ENCODE peak calls at places on chromosomes 7 and 10, in five cellular contexts. One of them, this sample, is unnamed.

GRCh38 chr7:29005829-29006228 is 47.7 kb upstream of the TRIL start:
- DNase-seq in stimulated activated CD4-positive, alpha-beta T cell treated with anti-CD3 and anti-CD28 coated beads, Interleukin-2, amount 100 ng/mL, for 4 hours: no peak
- DNase-seq in central memory CD8-positive, alpha-beta T cell: no peak
- DNase-seq in psoas muscle: no peak
- DNase-seq in NCI-H748 treated with DMSO at 0.1 percent for 48 hours: no peak
- DNase-seq in this sample: no peak

GRCh38 chr7:42236266-42237161 is 495 bp downstream of the GLI3 start:
- DNase-seq in stimulated activated CD4-positive, alpha-beta T cell treated with anti-CD3 and anti-CD28 coated beads, Interleukin-2, amount 100 ng/mL, for 4 hours: no peak
- DNase-seq in psoas muscle: peak; percentile 73
- DNase-seq in central memory CD8-positive, alpha-beta T cell: no peak
- DNase-seq in NCI-H748 treated with DMSO at 0.1 percent for 48 hours: no peak
- DNase-seq in this sample: no peak

GRCh38 chr10:23293145-23293724 is 51.4 kb downstream of the C10orf67 start:
- DNase-seq in psoas muscle: no peak
- DNase-seq in NCI-H748 treated with DMSO at 0.1 percent for 48 hours: peak; percentile 47
- DNase-seq in central memory CD8-positive, alpha-beta T cell: no peak
- DNase-seq in stimulated activated CD4-positive, alpha-beta T cell treated with anti-CD3 and anti-CD28 coated beads, Interleukin-2, amount 100 ng/mL, for 4 hours: no peak
- DNase-seq in this sample: no peak

GRCh38 chr10:69100136-69100872 is 12.4 kb downstream of the SRGN start:
- DNase-seq in central memory CD8-positive, alpha-beta T cell: no peak
- DNase-seq in psoas muscle: no peak
- DNase-seq in stimulated activated CD4-positive, alpha-beta T cell treated with anti-CD3 and anti-CD28 coated beads, Interleukin-2, amount 100 ng/mL, for 4 hours: no peak
- DNase-seq in NCI-H748 treated with DMSO at 0.1 percent for 48 hours: no peak
- DNase-seq in this sample: no peak

GRCh38 chr10:34649385-34649784 is 165.7 kb downstream of the PARD3 start:
- DNase-seq in psoas muscle: no peak
- DNase-seq in central memory CD8-positive, alpha-beta T cell: no peak
- DNase-seq in stimulated activated CD4-positive, alpha-beta T cell treated with anti-CD3 and anti-CD28 coated beads, Interleukin-2, amount 100 ng/mL, for 4 hours: no peak
- DNase-seq in NCI-H748 treated with DMSO at 0.1 percent for 48 hours: no peak
- DNase-seq in this sample: no peak

GRCh38 chr7:16934947-16935742 is 53.4 kb upstream of the AGR3 start:
- DNase-seq in NCI-H748 treated with DMSO at 0.1 percent for 48 hours: no peak
- DNase-seq in stimulated activated CD4-positive, alpha-beta T cell treated with anti-CD3 and anti-CD28 coated beads, Interleukin-2, amount 100 ng/mL, for 4 hours: no peak
- DNase-seq in psoas muscle: no peak
- DNase-seq in central memory CD8-positive, alpha-beta T cell: no peak
- DNase-seq in this sample: no peak

GRCh38 chr10:58996866-58997265 is 179.6 kb upstream of the PHYHIPL start:
- DNase-seq in central memory CD8-positive, alpha-beta T cell: no peak
- DNase-seq in NCI-H748 treated with DMSO at 0.1 percent for 48 hours: no peak
- DNase-seq in stimulated activated CD4-positive, alpha-beta T cell treated with anti-CD3 and anti-CD28 coated beads, Interleukin-2, amount 100 ng/mL, for 4 hours: no peak
- DNase-seq in psoas muscle: no peak
- DNase-seq in this sample: no peak

GRCh38 chr10:43437141-43437860 is 390 bp downstream of the ZNF487 start:
- DNase-seq in NCI-H748 treated with DMSO at 0.1 percent for 48 hours: no peak
- DNase-seq in stimulated activated CD4-positive, alpha-beta T cell treated with anti-CD3 and anti-CD28 coated beads, Interleukin-2, amount 100 ng/mL, for 4 hours: no peak
- DNase-seq in psoas muscle: no peak
- DNase-seq in central memory CD8-positive, alpha-beta T cell: no peak
- DNase-seq in this sample: no peak

GRCh38 chr7:94510582-94511456 is 1.2 kb downstream of the CASD1 start:
- DNase-seq in stimulated activated CD4-positive, alpha-beta T cell treated with anti-CD3 and anti-CD28 coated beads, Interleukin-2, amount 100 ng/mL, for 4 hours: peak; percentile 10
- DNase-seq in NCI-H748 treated with DMSO at 0.1 percent for 48 hours: peak; percentile 70
- DNase-seq in central memory CD8-positive, alpha-beta T cell: peak; percentile 18
- DNase-seq in psoas muscle: peak; percentile 68
- DNase-seq in this sample: peak; percentile 45

GRCh38 chr10:1232164-1232911 is 176.2 kb downstream of the WDR37 start:
- DNase-seq in stimulated activated CD4-positive, alpha-beta T cell treated with anti-CD3 and anti-CD28 coated beads, Interleukin-2, amount 100 ng/mL, for 4 hours: no peak
- DNase-seq in psoas muscle: no peak
- DNase-seq in NCI-H748 treated with DMSO at 0.1 percent for 48 hours: no peak
- DNase-seq in central memory CD8-positive, alpha-beta T cell: no peak
- DNase-seq in this sample: no peak

GRCh38 chr7:67659066-67659465 is 662.4 kb downstream of the TYW1 start:
- DNase-seq in NCI-H748 treated with DMSO at 0.1 percent for 48 hours: no peak
- DNase-seq in stimulated activated CD4-positive, alpha-beta T cell treated with anti-CD3 and anti-CD28 coated beads, Interleukin-2, amount 100 ng/mL, for 4 hours: no peak
- DNase-seq in psoas muscle: no peak
- DNase-seq in central memory CD8-positive, alpha-beta T cell: no peak
- DNase-seq in this sample: no peak

GRCh38 chr10:22713853-22714523 is 390 bp downstream of the PIP4K2A start:
- DNase-seq in NCI-H748 treated with DMSO at 0.1 percent for 48 hours: no peak
- DNase-seq in psoas muscle: peak; percentile 65
- DNase-seq in stimulated activated CD4-positive, alpha-beta T cell treated with anti-CD3 and anti-CD28 coated beads, Interleukin-2, amount 100 ng/mL, for 4 hours: peak; percentile 17
- DNase-seq in central memory CD8-positive, alpha-beta T cell: no peak
- DNase-seq in this sample: no peak

GRCh38 chr7:50333266-50333665 is 28.8 kb downstream of the IKZF1 start:
- DNase-seq in NCI-H748 treated with DMSO at 0.1 percent for 48 hours: no peak
- DNase-seq in central memory CD8-positive, alpha-beta T cell: no peak
- DNase-seq in psoas muscle: no peak
- DNase-seq in stimulated activated CD4-positive, alpha-beta T cell treated with anti-CD3 and anti-CD28 coated beads, Interleukin-2, amount 100 ng/mL, for 4 hours: no peak
- DNase-seq in this sample: no peak

GRCh38 chr7:26759108-26759507 is 105.3 kb downstream of the SKAP2 start:
- DNase-seq in central memory CD8-positive, alpha-beta T cell: no peak
- DNase-seq in NCI-H748 treated with DMSO at 0.1 percent for 48 hours: no peak
- DNase-seq in stimulated activated CD4-positive, alpha-beta T cell treated with anti-CD3 and anti-CD28 coated beads, Interleukin-2, amount 100 ng/mL, for 4 hours: no peak
- DNase-seq in psoas muscle: no peak
- DNase-seq in this sample: no peak

GRCh38 chr10:75398630-75399460 is 2.7 kb downstream of the ZNF503 start:
- DNase-seq in NCI-H748 treated with DMSO at 0.1 percent for 48 hours: no peak
- DNase-seq in psoas muscle: peak; percentile 68
- DNase-seq in stimulated activated CD4-positive, alpha-beta T cell treated with anti-CD3 and anti-CD28 coated beads, Interleukin-2, amount 100 ng/mL, for 4 hours: no peak
- DNase-seq in central memory CD8-positive, alpha-beta T cell: no peak
- DNase-seq in this sample: no peak

GRCh38 chr7:96414931-96415292 is 93.0 kb upstream of the SLC25A13 start:
- DNase-seq in central memory CD8-positive, alpha-beta T cell: no peak
- DNase-seq in stimulated activated CD4-positive, alpha-beta T cell treated with anti-CD3 and anti-CD28 coated beads, Interleukin-2, amount 100 ng/mL, for 4 hours: peak; percentile 6
- DNase-seq in psoas muscle: no peak
- DNase-seq in NCI-H748 treated with DMSO at 0.1 percent for 48 hours: peak; percentile 91
- DNase-seq in this sample: no peak

GRCh38 chr10:11655839-11656238 is 44.4 kb upstream of the USP6NL start:
- DNase-seq in psoas muscle: no peak
- DNase-seq in stimulated activated CD4-positive, alpha-beta T cell treated with anti-CD3 and anti-CD28 coated beads, Interleukin-2, amount 100 ng/mL, for 4 hours: no peak
- DNase-seq in NCI-H748 treated with DMSO at 0.1 percent for 48 hours: no peak
- DNase-seq in central memory CD8-positive, alpha-beta T cell: no peak
- DNase-seq in this sample: no peak

GRCh38 chr10:72318383-72319262 is 36.1 kb downstream of the DNAJB12 start:
- DNase-seq in central memory CD8-positive, alpha-beta T cell: no peak
- DNase-seq in stimulated activated CD4-positive, alpha-beta T cell treated with anti-CD3 and anti-CD28 coated beads, Interleukin-2, amount 100 ng/mL, for 4 hours: no peak
- DNase-seq in NCI-H748 treated with DMSO at 0.1 percent for 48 hours: no peak
- DNase-seq in psoas muscle: no peak
- DNase-seq in this sample: no peak

GRCh38 chr10:78741541-78741940 is 327.2 kb upstream of the ZMIZ1 start:
- DNase-seq in central memory CD8-positive, alpha-beta T cell: no peak
- DNase-seq in psoas muscle: no peak
- DNase-seq in NCI-H748 treated with DMSO at 0.1 percent for 48 hours: no peak
- DNase-seq in stimulated activated CD4-positive, alpha-beta T cell treated with anti-CD3 and anti-CD28 coated beads, Interleukin-2, amount 100 ng/mL, for 4 hours: no peak
- DNase-seq in this sample: no peak

GRCh38 chr7:74656421-74656910 is 1.1 kb upstream of the GTF2I start:
- DNase-seq in psoas muscle: peak; percentile 73
- DNase-seq in central memory CD8-positive, alpha-beta T cell: no peak
- DNase-seq in NCI-H748 treated with DMSO at 0.1 percent for 48 hours: peak; percentile 63
- DNase-seq in stimulated activated CD4-positive, alpha-beta T cell treated with anti-CD3 and anti-CD28 coated beads, Interleukin-2, amount 100 ng/mL, for 4 hours: peak; percentile 48
- DNase-seq in this sample: peak; percentile 65

GRCh38 chr7:25633420-25633819 is 405.1 kb upstream of the NPVF start:
- DNase-seq in stimulated activated CD4-positive, alpha-beta T cell treated with anti-CD3 and anti-CD28 coated beads, Interleukin-2, amount 100 ng/mL, for 4 hours: no peak
- DNase-seq in psoas muscle: no peak
- DNase-seq in NCI-H748 treated with DMSO at 0.1 percent for 48 hours: no peak
- DNase-seq in central memory CD8-positive, alpha-beta T cell: no peak
- DNase-seq in this sample: no peak

GRCh38 chr10:110568055-110568735 is 700 bp downstream of the SMC3 start:
- DNase-seq in NCI-H748 treated with DMSO at 0.1 percent for 48 hours: no peak
- DNase-seq in stimulated activated CD4-positive, alpha-beta T cell treated with anti-CD3 and anti-CD28 coated beads, Interleukin-2, amount 100 ng/mL, for 4 hours: peak; percentile 42
- DNase-seq in psoas muscle: no peak
- DNase-seq in central memory CD8-positive, alpha-beta T cell: no peak
- DNase-seq in this sample: no peak

GRCh38 chr7:46155367-46155766 is 234.3 kb upstream of the IGFBP3 start:
- DNase-seq in stimulated activated CD4-positive, alpha-beta T cell treated with anti-CD3 and anti-CD28 coated beads, Interleukin-2, amount 100 ng/mL, for 4 hours: no peak
- DNase-seq in psoas muscle: no peak
- DNase-seq in NCI-H748 treated with DMSO at 0.1 percent for 48 hours: no peak
- DNase-seq in central memory CD8-positive, alpha-beta T cell: no peak
- DNase-seq in this sample: no peak

GRCh38 chr10:59234194-59234593 is 57.8 kb downstream of the PHYHIPL start:
- DNase-seq in stimulated activated CD4-positive, alpha-beta T cell treated with anti-CD3 and anti-CD28 coated beads, Interleukin-2, amount 100 ng/mL, for 4 hours: no peak
- DNase-seq in NCI-H748 treated with DMSO at 0.1 percent for 48 hours: no peak
- DNase-seq in psoas muscle: no peak
- DNase-seq in central memory CD8-positive, alpha-beta T cell: no peak
- DNase-seq in this sample: no peak

GRCh38 chr7:3029138-3029537 is 14.5 kb downstream of the CARD11 start:
- DNase-seq in stimulated activated CD4-positive, alpha-beta T cell treated with anti-CD3 and anti-CD28 coated beads, Interleukin-2, amount 100 ng/mL, for 4 hours: no peak
- DNase-seq in central memory CD8-positive, alpha-beta T cell: no peak
- DNase-seq in NCI-H748 treated with DMSO at 0.1 percent for 48 hours: no peak
- DNase-seq in psoas muscle: no peak
- DNase-seq in this sample: no peak

GRCh38 chr7:99314504-99314903 is 11.2 kb upstream of the ARPC1A start:
- DNase-seq in psoas muscle: no peak
- DNase-seq in stimulated activated CD4-positive, alpha-beta T cell treated with anti-CD3 and anti-CD28 coated beads, Interleukin-2, amount 100 ng/mL, for 4 hours: no peak
- DNase-seq in NCI-H748 treated with DMSO at 0.1 percent for 48 hours: no peak
- DNase-seq in central memory CD8-positive, alpha-beta T cell: no peak
- DNase-seq in this sample: no peak

GRCh38 chr10:93608421-93608820 is 3.9 kb upstream of the PDE6C start:
- DNase-seq in NCI-H748 treated with DMSO at 0.1 percent for 48 hours: no peak
- DNase-seq in central memory CD8-positive, alpha-beta T cell: no peak
- DNase-seq in stimulated activated CD4-positive, alpha-beta T cell treated with anti-CD3 and anti-CD28 coated beads, Interleukin-2, amount 100 ng/mL, for 4 hours: no peak
- DNase-seq in psoas muscle: no peak
- DNase-seq in this sample: no peak

GRCh38 chr10:120184547-120185337 is 272.3 kb upstream of the PLPP4 start:
- DNase-seq in psoas muscle: no peak
- DNase-seq in NCI-H748 treated with DMSO at 0.1 percent for 48 hours: peak; percentile 66
- DNase-seq in central memory CD8-positive, alpha-beta T cell: no peak
- DNase-seq in stimulated activated CD4-positive, alpha-beta T cell treated with anti-CD3 and anti-CD28 coated beads, Interleukin-2, amount 100 ng/mL, for 4 hours: no peak
- DNase-seq in this sample: no peak

GRCh38 chr7:134565643-134566136 is 16.8 kb downstream of the AKR1B15 start:
- DNase-seq in psoas muscle: peak; percentile 60
- DNase-seq in stimulated activated CD4-positive, alpha-beta T cell treated with anti-CD3 and anti-CD28 coated beads, Interleukin-2, amount 100 ng/mL, for 4 hours: no peak
- DNase-seq in central memory CD8-positive, alpha-beta T cell: no peak
- DNase-seq in NCI-H748 treated with DMSO at 0.1 percent for 48 hours: no peak
- DNase-seq in this sample: no peak